ENCODE peak calls at places on chromosomes 12 and 14, in five cellular contexts. J is NAMALWA; P is BJ; G is CD4-positive, alpha-beta T cell; X is sciatic nerve. U is an unnamed sample.

GRCh38 chr14:85172290-85172689 is 357.7 kb upstream of the FLRT2 start:
- DNase-seq in J (no peak), G (no peak), X (no peak), P (no peak), U (no peak)

GRCh38 chr14:23910081-23910875 is 43.3 kb upstream of the DHRS4 start:
- DNase-seq in J (peak; percentile 35), X (no peak), G (no peak), P (no peak), U (no peak)

GRCh38 chr14:44945264-44945663 is 16.5 kb downstream of the KLHL28 start:
- DNase-seq in G (no peak), X (no peak), P (peak; percentile 33), J (no peak), U (no peak)

GRCh38 chr14:87630808-87631207 is 362.2 kb downstream of the GALC start:
- DNase-seq in P (no peak), J (no peak), X (no peak), G (no peak), U (no peak)

GRCh38 chr14:31994391-31995033 is 82.6 kb upstream of the ARHGAP5 start:
- DNase-seq in P (no peak), X (no peak), G (no peak), J (no peak), U (no peak)

GRCh38 chr12:53053223-53054111 is 3.6 kb downstream of the TNS2 start:
- DNase-seq in X (peak; percentile 86), G (peak; percentile 57), J (peak; percentile 76), P (no peak), U (no peak)

GRCh38 chr12:10982244-10982643 is 4.5 kb downstream of the TAS2R50 start:
- DNase-seq in G (peak; percentile 22), X (no peak), J (no peak), P (no peak), U (no peak)

GRCh38 chr12:51827925-51828818 is 20.3 kb downstream of the FIGNL2 start:
- DNase-seq in G (peak; percentile 15), X (no peak), P (no peak), J (no peak), U (no peak)

GRCh38 chr14:47346849-47347248 is 328.6 kb downstream of the MDGA2 start:
- DNase-seq in J (peak; percentile 35), X (no peak), G (no peak), P (no peak), U (no peak)

GRCh38 chr12:6120796-6121473 is 3.5 kb downstream of the VWF start:
- DNase-seq in J (no peak), G (no peak), X (peak; percentile 42), P (no peak), U (no peak)

GRCh38 chr12:92468358-92469020 is 234.3 kb upstream of the PLEKHG7 start:
- DNase-seq in G (no peak), X (no peak), J (peak; percentile 43), P (no peak), U (no peak)

GRCh38 chr12:40691913-40692616 is at the start of gene CNTN1:
- DNase-seq in G (no peak), J (peak; percentile 67), P (no peak), X (peak; percentile 86), U (peak; percentile 55)

GRCh38 chr12:132493482-132494178 is 3.7 kb downstream of the FBRSL1 start:
- DNase-seq in X (no peak), G (no peak), P (no peak), J (no peak), U (no peak)

GRCh38 chr12:32661706-32662105 is 17.4 kb upstream of the DNM1L start:
- DNase-seq in G (no peak), X (no peak), P (no peak), J (no peak), U (no peak)

GRCh38 chr14:39431416-39432178 is 636 bp downstream of the FBXO33 start:
- DNase-seq in X (peak; percentile 73), G (peak; percentile 44), J (peak; percentile 45), P (no peak), U (peak; percentile 72)

GRCh38 chr12:120490833-120491512 is 4.9 kb upstream of the DYNLL1 start:
- DNase-seq in G (no peak), X (no peak), P (no peak), J (no peak), U (no peak)

GRCh38 chr14:77040995-77041744 is 12.7 kb upstream of the IRF2BPL start:
- DNase-seq in X (no peak), P (no peak), G (no peak), J (no peak), U (no peak)

GRCh38 chr12:20011200-20011599 is 357.1 kb upstream of the PDE3A start:
- DNase-seq in G (no peak), P (peak; percentile 16), J (no peak), X (no peak), U (no peak)

GRCh38 chr12:49058366-49059062 is 2.1 kb downstream of the KMT2D start:
- DNase-seq in X (no peak), J (peak; percentile 21), P (no peak), G (no peak), U (no peak)